ENCODE peak calls at places on chromosomes 13 and 19, in seven cellular contexts. A is HCT116, S is heart left ventricle, P is BE2C, K is stomach, Z is OCI-LY7, M is heart right ventricle. D is an unnamed sample.
A peak's percentile ranks its signal among the peaks of the same experiment; 100 is the strongest.

GRCh38 chr19:39969266-39969665 is 1.7 kb upstream of the PSMC4 start:
- DNase-seq in A (no peak), S (no peak), P (no peak), K (peak; percentile 40), Z (no peak), M (no peak), D (no peak)

GRCh38 chr13:67620665-67621064 is 390.5 kb upstream of the PCDH9 start:
- DNase-seq in A (no peak), S (no peak), P (no peak), K (no peak), Z (no peak), M (no peak), D (no peak)

GRCh38 chr13:29761815-29762214 is 88.6 kb downstream of the UBL3 start:
- DNase-seq in A (no peak), S (no peak), P (no peak), K (no peak), Z (no peak), M (no peak), D (no peak)

GRCh38 chr19:46413262-46414031 is at the start of gene CCDC8:
- DNase-seq in A (no peak), S (peak; percentile 91), P (no peak), K (no peak), Z (no peak), M (peak; percentile 86), D (peak; percentile 91)

GRCh38 chr13:28574617-28575142 is 79.8 kb upstream of the FLT1 start:
- DNase-seq in A (peak; percentile 95), S (no peak), P (no peak), K (no peak), Z (peak; percentile 13), M (no peak), D (peak; percentile 88)

GRCh38 chr19:47247308-47247990 is 8.9 kb upstream of the CCDC9 start:
- DNase-seq in A (no peak), S (peak; percentile 74), P (peak; percentile 82), K (peak; percentile 85), Z (peak; percentile 79), M (peak; percentile 83), D (peak; percentile 85)

GRCh38 chr19:35144600-35145436 is 1.8 kb downstream of the FXYD7 start:
- DNase-seq in A (no peak), S (no peak), P (no peak), K (peak; percentile 76), Z (peak; percentile 36), M (no peak), D (no peak)

GRCh38 chr19:31675187-31675913 is 326.1 kb upstream of the TSHZ3 start:
- DNase-seq in A (no peak), S (no peak), P (no peak), K (no peak), Z (no peak), M (no peak), D (peak; percentile 54)

GRCh38 chr19:51166846-51167490 is 24.9 kb downstream of the SIGLEC7 start:
- DNase-seq in A (no peak), S (peak; percentile 41), P (no peak), K (no peak), Z (no peak), M (no peak), D (no peak)

GRCh38 chr13:23631676-23632622 is 61.7 kb downstream of the TNFRSF19 start:
- DNase-seq in A (no peak), S (no peak), P (no peak), K (no peak), Z (no peak), M (no peak), D (no peak)

GRCh38 chr19:4971424-4971793 is 2.5 kb downstream of the KDM4B start:
- DNase-seq in A (no peak), S (no peak), P (peak; percentile 40), K (peak; percentile 38), Z (peak; percentile 53), M (no peak), D (no peak)

GRCh38 chr19:38676023-38676877 is 28.8 kb downstream of the ACTN4 start:
- DNase-seq in A (no peak), S (peak; percentile 65), P (no peak), K (no peak), Z (peak; percentile 22), M (no peak), D (peak; percentile 73)

GRCh38 chr13:60165391-60166099 is 1.8 kb upstream of the DIAPH3 start:
- DNase-seq in A (no peak), S (no peak), P (no peak), K (no peak), Z (no peak), M (no peak), D (peak; percentile 65)

GRCh38 chr13:71864094-71864980 is 2.7 kb downstream of the DACH1 start:
- DNase-seq in A (no peak), S (peak; percentile 70), P (peak; percentile 83), K (no peak), Z (no peak), M (peak; percentile 65), D (no peak)

GRCh38 chr13:33153421-33154381 is 131.9 kb downstream of the STARD13 start:
- DNase-seq in A (no peak), S (peak; percentile 71), P (no peak), K (no peak), Z (peak; percentile 1), M (peak; percentile 49), D (peak; percentile 75)

GRCh38 chr19:18551631-18552030 is 6.0 kb upstream of the KXD1 start:
- DNase-seq in A (no peak), S (no peak), P (no peak), K (no peak), Z (no peak), M (no peak), D (no peak)

GRCh38 chr19:51441410-51442390 is 16.6 kb downstream of the SIGLEC8 start:
- DNase-seq in A (no peak), S (no peak), P (no peak), K (peak; percentile 54), Z (peak; percentile 69), M (no peak), D (no peak)

GRCh38 chr19:49861541-49862410 is 5.6 kb downstream of the PNKP start:
- DNase-seq in A (no peak), S (no peak), P (no peak), K (peak; percentile 78), Z (no peak), M (no peak), D (no peak)

GRCh38 chr19:10899171-10899653 is 27.9 kb downstream of the CARM1 start:
- DNase-seq in A (no peak), S (peak; percentile 47), P (peak; percentile 76), K (peak; percentile 85), Z (no peak), M (peak; percentile 72), D (no peak)

GRCh38 chr19:2303209-2303798 is 4.7 kb downstream of the LINGO3 start:
- DNase-seq in A (no peak), S (no peak), P (peak; percentile 8), K (no peak), Z (no peak), M (no peak), D (no peak)

GRCh38 chr13:46367622-46368327 is 19.3 kb downstream of the RUBCNL start:
- DNase-seq in A (no peak), S (no peak), P (no peak), K (no peak), Z (no peak), M (no peak), D (peak; percentile 43)

GRCh38 chr19:55585658-55586339 is 5.2 kb upstream of the ZNF579 start:
- DNase-seq in A (no peak), S (peak; percentile 91), P (peak; percentile 89), K (peak; percentile 76), Z (peak; percentile 43), M (peak; percentile 87), D (peak; percentile 58)

GRCh38 chr13:110616103-110617101 is 1.1 kb downstream of the NAXD start:
- DNase-seq in A (peak; percentile 27), S (no peak), P (no peak), K (peak; percentile 55), Z (peak; percentile 54), M (no peak), D (peak; percentile 67)
- TF ChIP-seq CTCF in A (no peak), S (no peak), P (peak; percentile 15), K (no peak), Z (peak; percentile 71), M (peak; percentile 13), D (peak; percentile 4)

GRCh38 chr13:61339054-61339621 is 76.5 kb downstream of the PCDH20 start:
- DNase-seq in A (no peak), S (no peak), P (no peak), K (no peak), Z (no peak), M (no peak), D (no peak)
- H3K4me3 ChIP-seq in A (no peak overlapping the region), S (no peak overlapping the region), P (no peak overlapping the region), K (no peak overlapping the region), Z (no peak overlapping the region), M (no peak overlapping the region), D (no peak overlapping the region)

GRCh38 chr13:87810391-87810801 is 139.2 kb downstream of the SLITRK5 start:
- DNase-seq in A (no peak), S (no peak), P (no peak), K (no peak), Z (peak; percentile 34), M (no peak), D (no peak)
- TF ChIP-seq CTCF in A (no peak), S (no peak), P (no peak), K (no peak), Z (peak; percentile 61), M (no peak), D (no peak)

DNA sequence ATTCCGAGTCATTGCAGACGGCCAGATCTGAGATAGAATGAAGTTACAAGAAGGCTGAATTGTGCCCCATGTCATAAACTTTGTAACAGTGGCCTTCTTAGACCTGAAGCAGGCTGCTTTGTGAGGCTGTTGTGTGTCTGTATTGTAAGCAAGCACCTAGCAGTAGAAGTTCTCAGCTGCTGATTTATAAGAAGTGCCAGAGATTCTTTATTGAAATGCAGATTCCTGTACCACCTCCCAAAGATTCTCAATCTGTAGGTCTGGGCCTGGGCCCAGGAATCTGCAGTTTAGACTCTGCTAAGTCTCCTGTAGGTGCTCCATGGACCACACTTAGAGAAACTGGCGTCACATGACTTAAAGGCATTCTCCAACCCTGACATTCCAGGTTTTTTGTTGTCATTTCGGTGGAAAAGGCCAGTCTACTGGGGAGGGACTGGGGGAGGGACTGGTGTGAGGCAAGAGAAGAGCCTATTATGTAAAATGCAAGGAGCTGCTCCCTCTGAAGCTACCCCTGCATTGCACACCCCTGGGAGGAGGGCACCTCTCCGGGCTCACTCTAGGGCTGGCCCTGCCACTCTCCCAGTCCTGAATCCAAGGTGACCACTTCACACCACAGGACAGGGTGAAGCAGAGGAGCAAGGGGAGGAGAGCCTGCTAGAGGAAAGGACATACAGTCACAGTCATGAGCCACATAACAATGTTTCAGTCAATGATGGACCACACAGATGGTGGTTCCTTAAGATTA is 769 bp upstream of the TMEM272 start:
- DNase-seq in A (no peak), S (no peak), P (no peak), K (no peak), Z (no peak), M (no peak), D (no peak)
- H3K4me3 ChIP-seq in A (peak overlapping the region; percentile 34), S (no peak overlapping the region), P (peak overlapping the region; percentile 40), K (no peak overlapping the region), Z (no peak overlapping the region), M (peak overlapping the region; percentile 15), D (no peak overlapping the region)

GRCh38 chr19:33344611-33345010 is 28.9 kb upstream of the CEBPG start:
- DNase-seq in A (no peak), S (no peak), P (no peak), K (no peak), Z (no peak), M (no peak), D (no peak)
- TF ChIP-seq CTCF in A (no peak), S (no peak), P (no peak), K (no peak), Z (no peak), M (no peak), D (no peak)

D was measured in fibroblast of the aortic adventitia.